ENCODE peak calls at places on chromosome 16, in seven cellular contexts. K, O, C, J, F, B and L are unnamed samples. For H3K4me1, the result is how much of the 10 kb centered on the place peaks cover.

GRCh38 chr16:57889111-57889510 is 81.8 kb downstream of the CNGB1 start:
- DNase-seq in B (no peak), C (no peak), O (no peak), K (no peak), F (no peak), J (no peak), L (no peak)

GRCh38 chr16:50425044-50425443 is 56.3 kb upstream of the BRD7 start:
- DNase-seq in F (no peak), O (no peak), K (no peak), J (no peak), C (no peak), B (no peak), L (no peak)

GRCh38 chr16:82761236-82761635 is 134.5 kb downstream of the CDH13 start:
- DNase-seq in K (peak), B (peak), O (no peak), J (peak), F (no peak), C (no peak), L (no peak)

GRCh38 chr16:24609740-24610420 is 70.5 kb downstream of the RBBP6 start:
- DNase-seq in C (peak), O (no peak), F (no peak), J (peak), K (peak), B (peak), L (no peak)

GRCh38 chr16:67240506-67240905 is 6.8 kb downstream of the FHOD1 start:
- DNase-seq in F (no peak), O (no peak), K (peak), J (peak), C (peak), B (no peak), L (no peak)

GRCh38 chr16:20875358-20875656 is 24.9 kb downstream of the DCUN1D3 start:
- DNase-seq in B (no peak), C (no peak), O (no peak), K (no peak), F (no peak), J (no peak), L (no peak)

GRCh38 chr16:59913666-59914065 is 1179.5 kb upstream of the GOT2 start:
- DNase-seq in B (no peak), K (no peak), J (no peak), O (no peak), C (no peak), F (no peak), L (no peak)

GRCh38 chr16:727291-727977 is 528 bp downstream of the HAGHL start:
- DNase-seq in J (no peak), O (no peak), C (no peak), F (no peak), K (no peak), B (peak), L (no peak)

GRCh38 chr16:11651796-11652195 is 16.5 kb upstream of the SNN start:
- DNase-seq in K (no peak), F (no peak), C (no peak), J (no peak), O (no peak), B (no peak), L (no peak)

GRCh38 chr16:73565925-73566324 is 518.0 kb upstream of the ZFHX3 start:
- DNase-seq in J (no peak), B (no peak), O (no peak), K (no peak), F (no peak), C (peak), L (no peak)

GRCh38 chr16:16828913-16829398 is 450.0 kb downstream of the NPIPA7 start:
- DNase-seq in O (no peak), C (peak), J (no peak), K (no peak), B (no peak), F (no peak), L (no peak)

GRCh38 chr16:76303637-76304314 is 26.6 kb downstream of the CNTNAP4 start:
- DNase-seq in O (no peak), B (no peak), F (no peak), K (no peak), J (no peak), C (no peak), L (no peak)
- H3K27ac ChIP-seq in O (no peak), B (no peak), F (no peak), K (no peak), J (no peak), C (no peak), L (no peak)

GRCh38 chr16:85526132-85526731 is 86.9 kb upstream of the GSE1 start:
- DNase-seq in J (no peak), B (no peak), K (no peak), O (no peak), C (no peak), F (no peak), L (no peak)
- H3K4me1 ChIP-seq in J (under half), B (half or more), K (half or more), O (half or more), C (under half), F (under half), L (under half)

GRCh38 chr16:84379731-84380369 is 11.5 kb downstream of the ATP2C2 start:
- DNase-seq in F (no peak), B (no peak), O (no peak), C (no peak), K (no peak), J (no peak), L (no peak)
- H3K27ac ChIP-seq in F (peak), B (no peak), O (no peak), C (no peak), K (peak), J (no peak), L (no peak)

DNA sequence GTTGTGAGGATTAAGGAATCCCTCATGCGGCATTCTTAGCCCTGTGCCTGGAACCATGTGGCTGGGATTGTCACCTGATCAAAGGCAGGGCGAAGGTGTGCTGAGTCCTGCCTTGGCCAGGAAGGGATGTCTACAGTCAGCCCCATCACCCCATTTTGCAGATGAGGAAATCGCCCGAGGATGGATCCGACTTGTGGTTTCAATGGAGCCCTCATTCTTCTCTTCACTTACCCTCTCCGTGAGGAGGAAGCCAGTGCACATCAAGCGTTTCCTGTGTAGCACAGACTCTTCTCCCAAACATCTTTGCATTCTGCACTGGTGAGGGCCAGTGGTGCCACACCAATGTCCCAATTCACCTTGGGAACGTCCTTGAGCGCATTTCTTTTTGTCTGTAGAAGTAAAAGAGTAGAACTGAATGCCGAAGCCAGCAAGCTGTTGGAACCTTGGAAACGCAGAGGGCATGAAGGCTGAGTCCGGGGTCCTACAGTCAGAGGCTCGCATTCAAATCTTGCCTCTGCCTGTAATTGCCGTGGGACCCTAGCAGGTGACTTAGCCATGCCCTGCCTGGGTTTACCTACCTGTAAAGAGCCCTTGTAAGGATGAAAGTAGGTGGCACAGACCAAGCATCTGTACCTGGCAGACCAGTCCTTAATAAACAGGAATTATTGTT is 85.4 kb downstream of the IRF8 start:
- DNase-seq in J (peak), C (peak), F (no peak), O (no peak), B (no peak), K (no peak), L (no peak)
- H3K4me1 ChIP-seq in J (under half), C (under half), F (under half), O (under half), B (under half), K (under half), L (under half)

GRCh38 chr16:22219389-22220075 is 13.5 kb downstream of the EEF2K start:
- DNase-seq in B (no peak), K (no peak), F (no peak), O (no peak), C (no peak), J (peak), L (no peak)
- H3K27ac ChIP-seq in B (no peak), K (peak), F (no peak), O (no peak), C (no peak), J (peak), L (no peak)